ENCODE peak calls at places on chromosomes 13 and 19, in six cellular contexts. C is hepatocyte, F is fibroblast of lung, V is uterus, U is Peyer's patch, L is BJ. R is an unnamed sample. For H3K27me3, the result is how much of the 10 kb centered on the place peaks cover.

GRCh38 chr19:13154911-13155471 is 4.8 kb downstream of the IER2 start:
- DNase-seq in C (peak), F (peak), V (peak), U (peak), L (no peak), R (peak)

GRCh38 chr19:52993342-52994178 is 20.2 kb upstream of the ERVV-1 start:
- DNase-seq in C (peak), F (peak), V (peak), U (peak), L (peak), R (peak)

GRCh38 chr13:113920606-113921306 is 53.1 kb downstream of the C13orf46 start:
- DNase-seq in C (no peak), F (no peak), V (no peak), U (no peak), L (no peak), R (no peak)

GRCh38 chr19:19538077-19538764 is at the start of gene CILP2:
- DNase-seq in C (peak), F (no peak), V (no peak), U (peak), L (no peak), R (no peak)

GRCh38 chr19:47762615-47763308 is 15.7 kb upstream of the SELENOW start:
- DNase-seq in C (no peak), F (peak), V (peak), U (no peak), L (no peak), R (no peak)

GRCh38 chr19:45403781-45404556 is 900 bp downstream of the PPP1R13L start:
- DNase-seq in C (peak), F (no peak), V (peak), U (peak), L (no peak), R (peak)

GRCh38 chr13:43905435-43906031 is 25.8 kb downstream of the LACC1 start:
- DNase-seq in C (peak), F (peak), V (peak), U (no peak), L (no peak), R (no peak)

GRCh38 chr19:47446534-47447469 is 24.9 kb downstream of the SLC8A2 start:
- DNase-seq in C (peak), F (no peak), V (peak), U (no peak), L (no peak), R (no peak)

GRCh38 chr13:58397596-58398387 is 766.2 kb downstream of the PCDH17 start:
- DNase-seq in C (no peak), F (no peak), V (no peak), U (no peak), L (no peak), R (no peak)

GRCh38 chr13:84821261-84821660 is 939.0 kb upstream of the SLITRK1 start:
- DNase-seq in C (no peak), F (no peak), V (no peak), U (no peak), L (no peak), R (no peak)

GRCh38 chr13:74015137-74015536 is 119.1 kb downstream of the KLF12 start:
- DNase-seq in C (no peak), F (peak), V (no peak), U (no peak), L (no peak), R (no peak)
- TF ChIP-seq CTCF in C (no peak), F (peak), V (no peak), U (no peak), L (peak), R (peak)

GRCh38 chr13:112061367-112062046 is 5.4 kb upstream of the SOX1 start:
- DNase-seq in C (no peak), F (no peak), V (no peak), U (no peak), L (no peak), R (no peak)
- H3K27me3 ChIP-seq in C (half or more), F (half or more), V (under half), U (half or more), L (under half), R (under half)

GRCh38 chr19:11813801-11814706 is at the start of gene ZNF440:
- DNase-seq in C (peak), F (peak), V (peak), U (peak), L (peak), R (peak)
- H3K4me3 ChIP-seq in C (peak), F (peak), V (peak), U (peak), L (peak), R (peak)

DNA sequence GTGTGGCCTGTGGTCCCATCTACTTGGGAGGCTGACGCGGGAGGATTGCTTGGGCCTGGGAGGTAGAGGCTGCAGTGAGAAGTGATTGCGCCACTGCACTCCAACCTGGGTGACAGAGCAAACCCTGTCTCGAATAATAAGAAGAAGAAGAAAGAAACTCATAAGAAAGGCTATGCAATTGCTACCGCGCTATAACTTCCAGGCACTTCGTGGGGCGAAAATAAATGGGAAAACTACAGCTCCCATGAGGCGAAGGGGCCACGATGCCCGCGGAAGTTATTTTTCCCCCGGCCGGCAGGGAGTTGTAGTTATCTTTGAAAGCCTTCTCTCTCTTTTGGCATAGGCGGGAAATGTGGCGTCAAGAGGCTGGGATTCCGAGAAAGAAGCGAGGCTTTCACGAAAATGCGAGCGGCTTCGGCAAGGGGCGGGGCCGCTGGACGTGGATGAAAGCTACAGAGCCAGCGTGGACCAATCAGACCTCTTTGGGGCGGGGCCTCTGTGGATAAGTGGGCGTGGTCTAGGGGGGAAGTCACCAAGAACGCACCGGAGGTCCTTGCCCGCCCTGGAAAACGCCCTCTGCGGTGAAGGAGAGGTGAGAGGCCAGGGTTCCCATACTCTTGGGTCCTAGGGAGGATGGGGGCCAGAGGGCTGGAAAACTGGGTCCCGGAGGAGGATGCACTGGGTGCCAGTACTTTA is at the start of gene NUCB1:
- DNase-seq in C (peak), F (peak), V (peak), U (peak), L (peak), R (peak)
- TF ChIP-seq CTCF in C (peak), F (peak), V (peak), U (no peak), L (peak), R (no peak)

DNA sequence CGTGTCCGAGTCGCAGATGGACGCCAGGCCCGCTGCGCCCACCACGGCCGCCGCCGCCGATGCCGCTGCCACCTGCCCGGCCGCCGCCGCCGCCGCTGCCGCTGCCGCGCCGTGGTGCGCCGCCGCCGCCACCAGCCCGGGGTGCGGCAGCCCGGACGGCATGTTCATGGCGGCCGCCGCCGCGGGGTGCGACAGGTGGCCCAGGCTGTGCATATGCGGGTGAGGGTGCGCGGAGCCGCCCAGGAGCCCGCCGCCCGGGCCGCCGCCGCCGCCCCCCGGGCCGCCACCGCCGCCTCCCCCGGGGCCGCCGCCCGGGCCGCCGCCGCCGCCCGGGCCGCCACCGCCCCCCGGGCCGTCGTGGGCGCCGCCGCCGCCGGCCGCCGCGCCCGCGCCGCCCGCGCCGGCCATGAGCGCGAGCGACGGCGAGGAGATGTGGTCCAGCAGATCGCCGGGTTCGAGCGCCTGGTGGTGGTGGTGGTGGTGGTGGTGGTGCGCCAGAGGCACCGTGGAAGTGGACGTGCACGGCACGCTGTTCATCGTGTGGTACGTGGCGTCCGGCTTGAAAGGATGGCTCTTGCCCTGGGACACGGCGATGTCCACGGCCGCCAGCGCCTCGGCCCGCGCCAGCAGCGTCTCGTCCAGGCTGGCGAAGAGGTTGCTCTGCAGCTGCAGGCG is 1.3 kb downstream of the POU4F1 start:
- DNase-seq in C (no peak), F (no peak), V (no peak), U (no peak), L (no peak), R (no peak)
- H3K27me3 ChIP-seq in C (half or more), F (half or more), V (under half), U (half or more), L (half or more), R (under half)

GRCh38 chr19:40273469-40274360 is 11.4 kb downstream of the AKT2 start:
- DNase-seq in C (peak), F (no peak), V (no peak), U (no peak), L (no peak), R (no peak)

GRCh38 chr19:40277356-40277755 is 7.8 kb downstream of the AKT2 start:
- DNase-seq in C (peak), F (no peak), V (no peak), U (no peak), L (no peak), R (no peak)

GRCh38 chr19:40272261-40272660 is 12.9 kb downstream of the AKT2 start:
- DNase-seq in C (no peak), F (no peak), V (no peak), U (no peak), L (no peak), R (no peak)

GRCh38 chr19:40271706-40272105 is 13.4 kb downstream of the AKT2 start:
- DNase-seq in C (no peak), F (no peak), V (no peak), U (no peak), L (no peak), R (no peak)

GRCh38 chr19:40274585-40275544 is 10.3 kb downstream of the AKT2 start:
- DNase-seq in C (peak), F (no peak), V (no peak), U (peak), L (no peak), R (peak)
- H3K4me3 ChIP-seq in C (no peak), F (no peak), V (no peak), U (no peak), L (no peak), R (peak)

GRCh38 chr13:23087884-23088283 is 92.9 kb upstream of the SGCG start:
- DNase-seq in C (peak), F (peak), V (no peak), U (no peak), L (no peak), R (no peak)
- TF ChIP-seq CTCF in C (peak), F (peak), V (no peak), U (peak), L (peak), R (peak)

GRCh38 chr19:10011974-10012373 is 1.3 kb upstream of the RDH8 start:
- DNase-seq in C (no peak), F (no peak), V (no peak), U (no peak), L (no peak), R (no peak)
- H3K27me3 ChIP-seq in C (under half), F (under half), V (under half), U (under half), L (under half), R (under half)